ENCODE peak calls at places on chromosomes 6 and 20, in six cellular contexts. V, B, P, F, U and L are unnamed samples.

GRCh38 chr6:142857609-142858195 is 87.3 kb downstream of the HIVEP2 start:
- DNase-seq in B (no peak), F (no peak), V (no peak), U (no peak), P (no peak), L (no peak)

GRCh38 chr6:26268659-26269402 is 96.2 kb upstream of the BTN3A2 start:
- DNase-seq in U (no peak), B (peak), V (no peak), F (no peak), P (no peak), L (no peak)

GRCh38 chr6:11111769-11112437 is 378 bp upstream of the ERVFRD-1 start:
- DNase-seq in B (peak), P (no peak), F (no peak), V (peak), U (no peak), L (no peak)

GRCh38 chr20:40008177-40008576 is 680.9 kb downstream of the MAFB start:
- DNase-seq in F (no peak), V (no peak), P (no peak), B (no peak), U (no peak), L (no peak)

GRCh38 chr6:96990462-96990861 is 65.9 kb downstream of the KLHL32 start:
- DNase-seq in F (no peak), V (no peak), P (no peak), B (no peak), U (no peak), L (no peak)

GRCh38 chr20:57664924-57665588 is 44.8 kb downstream of the PMEPA1 start:
- DNase-seq in V (no peak), F (no peak), U (no peak), B (no peak), P (peak), L (no peak)

GRCh38 chr20:63858393-63859165 is 2.7 kb upstream of the ABHD16B start:
- DNase-seq in P (no peak), V (peak), B (peak), F (no peak), U (peak), L (no peak)

GRCh38 chr6:169864148-169865030 is 113.0 kb downstream of the ERMARD start:
- DNase-seq in F (no peak), P (no peak), V (no peak), B (no peak), U (no peak), L (no peak)

GRCh38 chr6:136979206-136979605 is 57.1 kb downstream of the SLC35D3 start:
- DNase-seq in B (no peak), U (no peak), P (no peak), V (no peak), F (no peak), L (no peak)

DNA sequence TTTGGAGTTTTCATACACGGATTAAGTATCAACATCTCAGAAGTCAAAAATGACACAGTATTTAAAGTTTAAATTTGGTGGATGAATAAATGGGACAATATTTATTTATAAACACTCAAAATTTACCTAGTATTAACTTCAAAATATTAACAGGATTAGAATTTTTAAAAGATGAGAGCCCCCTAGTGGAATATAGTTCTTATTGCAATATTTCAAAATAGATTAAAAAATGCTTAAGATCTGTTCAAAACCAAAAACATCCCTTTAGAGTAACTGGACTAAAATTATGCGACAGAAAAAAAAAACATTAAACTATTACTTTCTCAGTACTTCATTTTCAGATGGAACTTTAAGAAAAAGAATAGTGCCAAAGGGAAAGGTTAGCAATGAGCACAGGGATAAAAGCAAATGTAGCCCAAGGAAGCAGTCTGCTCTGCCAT is 56.6 kb downstream of the SNX14 start:
- DNase-seq in F (no peak), V (no peak), U (no peak), B (peak), P (no peak), L (no peak)
- TF ChIP-seq CTCF in F (peak), V (peak), U (peak), B (peak), P (peak), L (no peak)

DNA sequence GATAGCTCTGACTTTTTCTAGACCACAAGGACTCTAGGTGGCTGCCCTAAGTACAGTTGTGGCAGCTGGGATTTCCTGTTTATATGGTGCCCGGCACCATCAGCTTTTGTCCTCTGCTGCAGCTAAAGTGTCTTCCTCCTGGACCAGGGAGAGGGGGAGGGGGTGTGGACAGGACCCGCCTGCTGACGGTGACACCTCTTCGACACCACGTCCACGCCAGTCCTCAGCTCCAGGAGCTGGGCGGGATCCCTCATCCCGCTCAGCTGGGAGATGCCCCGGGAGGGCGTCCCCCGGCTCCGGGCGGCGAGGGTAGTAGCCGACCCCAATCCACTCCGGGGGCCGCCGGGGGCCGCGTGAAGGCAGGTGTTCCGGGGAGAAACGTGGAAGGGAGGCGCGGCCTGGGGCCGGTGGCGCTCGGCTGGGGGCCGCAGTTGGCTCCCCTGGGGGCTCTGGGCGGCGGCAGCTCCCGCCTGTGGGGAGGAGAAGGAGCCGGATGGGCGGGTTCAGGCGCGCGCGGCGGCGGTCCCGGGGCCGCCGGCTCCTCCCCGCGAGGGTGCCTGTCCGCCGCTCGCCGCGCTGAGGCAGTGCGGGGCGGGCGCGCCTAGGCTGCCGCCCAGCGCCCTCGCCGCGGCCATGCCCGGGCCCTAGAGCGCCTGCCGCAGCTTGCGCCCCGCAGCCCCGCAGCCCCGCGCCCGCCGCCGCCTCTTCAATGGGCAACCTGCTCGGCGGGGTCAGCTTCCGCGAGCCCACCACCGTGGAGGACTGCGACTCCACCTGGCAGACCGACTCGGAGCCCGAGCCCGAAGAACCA is at the start of gene OGFRL1:
- DNase-seq in V (peak), B (peak), P (peak), U (no peak), F (peak), L (peak)
- TF ChIP-seq CTCF in V (peak), B (no peak), P (no peak), U (no peak), F (no peak), L (no peak)

GRCh38 chr6:21033575-21034026 is 499.3 kb downstream of the CDKAL1 start:
- DNase-seq in F (no peak), P (no peak), B (peak), U (peak), V (peak), L (no peak)
- TF ChIP-seq CTCF in F (no peak), P (no peak), B (no peak), U (no peak), V (no peak), L (no peak)

DNA sequence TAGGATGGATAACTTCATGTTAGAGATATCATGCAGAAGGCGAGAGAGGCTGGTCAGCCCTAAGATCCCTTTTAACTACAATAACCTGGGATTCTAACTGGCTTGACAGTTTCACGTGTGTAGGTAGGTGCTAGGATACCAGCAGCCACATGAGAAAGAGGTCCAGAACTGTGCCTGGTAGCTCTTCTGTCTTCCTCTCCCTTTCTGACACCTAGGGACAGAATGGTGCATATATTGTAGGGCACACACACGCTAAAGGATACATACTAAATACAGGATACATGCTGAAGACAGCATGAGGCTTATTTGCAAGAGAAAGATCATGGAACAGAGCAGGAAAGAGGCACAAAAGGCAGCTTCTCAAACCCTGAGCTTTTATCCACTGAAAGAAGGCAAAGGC is 3.4 kb downstream of the SLC22A23 start:
- DNase-seq in F (no peak), V (no peak), U (no peak), B (no peak), P (no peak), L (no peak)
- TF ChIP-seq CTCF in F (no peak), V (no peak), U (no peak), B (peak), P (no peak), L (no peak)

GRCh38 chr6:156868385-156868784 is 91.2 kb downstream of the ARID1B start:
- DNase-seq in F (no peak), U (no peak), V (no peak), P (no peak), B (no peak), L (no peak)

GRCh38 chr6:156865019-156865629 is 87.9 kb downstream of the ARID1B start:
- DNase-seq in B (peak), U (no peak), V (no peak), P (no peak), F (no peak), L (no peak)

GRCh38 chr6:156864557-156864956 is 87.4 kb downstream of the ARID1B start:
- DNase-seq in P (no peak), F (no peak), V (no peak), B (peak), U (no peak), L (no peak)

GRCh38 chr6:156867121-156867520 is 89.9 kb downstream of the ARID1B start:
- DNase-seq in V (no peak), P (no peak), B (no peak), U (no peak), F (no peak), L (no peak)

DNA sequence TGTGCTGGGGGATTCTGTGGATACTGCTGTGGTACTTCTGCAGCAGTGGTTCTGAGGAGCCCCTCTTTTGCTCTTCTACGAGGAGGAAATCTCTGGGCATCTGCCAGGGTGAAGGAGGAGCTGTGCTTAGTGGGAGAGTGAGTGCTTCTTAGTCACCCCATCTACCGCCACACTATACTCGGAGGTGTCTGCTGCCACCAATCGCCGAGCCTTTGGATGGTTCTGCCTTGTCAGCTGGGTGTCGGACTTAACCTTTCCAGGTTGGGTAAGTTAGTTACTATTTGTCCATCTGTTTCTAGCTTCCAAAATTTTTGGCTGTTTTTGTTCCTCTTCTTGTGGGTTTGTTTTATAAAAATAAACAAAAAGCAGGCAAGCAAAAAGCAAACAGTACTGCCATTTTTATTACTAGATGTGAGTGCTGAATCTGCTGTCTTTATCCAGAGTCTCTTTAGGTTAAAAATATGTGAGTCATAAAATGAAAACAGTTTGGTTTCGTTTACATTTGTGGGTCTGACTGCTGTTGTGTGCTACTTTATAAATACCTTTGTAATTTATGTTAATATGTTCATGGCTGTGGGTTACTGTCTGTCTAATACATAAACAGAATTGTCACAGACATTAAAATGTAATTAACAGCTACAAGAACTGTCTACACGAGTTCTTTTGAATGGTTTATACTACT is 89.1 kb downstream of the ARID1B start:
- DNase-seq in U (no peak), B (peak), V (no peak), F (no peak), P (no peak), L (no peak)
- TF ChIP-seq CTCF in U (no peak), B (no peak), V (no peak), F (no peak), P (no peak), L (no peak)

DNA sequence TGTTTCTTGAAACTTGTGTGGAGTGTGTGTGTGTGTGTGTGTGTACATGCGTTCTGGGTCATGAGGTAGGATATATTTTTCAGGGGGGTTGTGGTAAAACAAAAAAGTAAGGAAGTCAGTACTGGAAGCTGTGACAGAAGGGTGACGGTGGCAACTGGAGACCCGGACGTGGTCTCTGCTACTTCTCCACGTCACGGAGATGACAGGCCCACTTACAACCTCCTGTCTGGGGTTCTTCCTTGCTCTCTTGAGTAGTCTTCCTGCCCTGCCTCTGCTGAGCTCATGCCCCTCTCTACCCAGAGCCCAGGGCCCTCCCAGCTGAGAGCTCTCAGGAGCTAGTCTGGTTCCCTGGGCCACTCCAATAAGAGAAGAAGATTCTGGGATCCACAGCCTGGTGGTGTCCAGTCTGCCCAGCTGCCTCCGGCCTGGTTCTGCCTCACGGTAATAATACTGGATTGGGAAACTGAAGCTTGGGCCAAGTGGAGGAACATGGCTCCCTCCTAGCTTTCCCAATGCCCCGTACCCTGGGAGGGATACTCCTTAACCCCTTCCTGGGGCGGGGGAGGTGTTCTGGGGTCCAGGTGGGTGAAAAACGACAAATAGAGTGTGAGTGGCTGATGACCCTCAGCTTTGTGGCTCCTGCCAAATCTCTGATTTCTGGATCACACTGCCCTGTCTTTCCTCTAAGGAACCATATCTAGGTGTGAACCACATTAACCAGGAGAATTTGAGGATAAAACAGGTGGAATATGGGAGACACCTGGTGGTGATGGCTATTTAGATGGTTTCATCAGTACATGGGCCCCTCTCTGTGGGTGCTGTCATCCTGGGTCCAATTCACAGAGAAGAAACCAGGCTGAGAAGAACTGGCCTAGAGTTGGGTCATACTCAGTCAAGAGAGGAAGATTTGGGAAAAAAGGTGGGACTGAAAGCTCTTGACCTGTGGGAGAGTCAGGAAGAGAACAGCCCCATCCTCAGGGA is 27.2 kb downstream of the VEGFA start:
- DNase-seq in B (no peak), F (no peak), U (no peak), P (peak), V (no peak), L (no peak)
- TF ChIP-seq CTCF in B (no peak), F (no peak), U (no peak), P (no peak), V (no peak), L (no peak)

GRCh38 chr20:34562643-34563042 is 4.1 kb downstream of the MAP1LC3A start:
- DNase-seq in U (no peak), V (no peak), P (no peak), B (peak), F (no peak), L (no peak)
- TF ChIP-seq CTCF in U (peak), V (peak), P (peak), B (peak), F (no peak), L (no peak)

GRCh38 chr6:6771224-6771915 is 182.8 kb downstream of the LY86 start:
- DNase-seq in U (no peak), B (no peak), V (no peak), F (no peak), P (no peak), L (no peak)
- TF ChIP-seq CTCF in U (no peak), B (no peak), V (no peak), F (no peak), P (no peak), L (no peak)